ENCODE peak calls at places on chromosomes 4 and X, in seven cellular contexts. S, F, K, P, N, I and L are unnamed samples.

GRCh38 chr4:11232004-11232403 is 196.7 kb downstream of the HS3ST1 start:
- DNase-seq in N (no peak), K (no peak), P (no peak), F (no peak), I (peak), S (no peak), L (no peak)

GRCh38 chrX:22373094-22373493 is 100.4 kb downstream of the CBLL2 start:
- DNase-seq in P (no peak), F (no peak), K (no peak), N (no peak), I (no peak), S (no peak), L (no peak)

GRCh38 chr4:95155759-95156451 is 392.9 kb downstream of the UNC5C start:
- DNase-seq in P (no peak), F (no peak), I (peak), N (no peak), K (no peak), S (no peak), L (no peak)

GRCh38 chr4:73683033-73683432 is 57.3 kb upstream of the CXCL8 start:
- DNase-seq in F (no peak), I (peak), S (no peak), P (no peak), K (no peak), N (no peak), L (no peak)

GRCh38 chr4:156971623-156972369 is at the start of gene PDGFC:
- DNase-seq in N (no peak), S (peak), K (peak), P (peak), I (peak), F (peak), L (peak)

GRCh38 chr4:62912531-62912930 is 1496.7 kb downstream of the TECRL start:
- DNase-seq in S (no peak), I (peak), P (no peak), K (no peak), F (no peak), N (no peak), L (no peak)

GRCh38 chr4:51960486-51960885 is 59.7 kb downstream of the LRRC66 start:
- DNase-seq in F (no peak), K (no peak), N (no peak), S (no peak), P (no peak), I (no peak), L (no peak)

GRCh38 chrX:149570668-149571067 is 16.6 kb downstream of the MAGEA9B start:
- DNase-seq in F (no peak), N (no peak), I (no peak), K (no peak), P (no peak), S (no peak), L (no peak)

GRCh38 chr4:5460106-5460801 is 248.1 kb downstream of the EVC2 start:
- DNase-seq in F (peak), K (no peak), N (no peak), S (no peak), I (peak), P (peak), L (peak)

GRCh38 chrX:139905041-139905440 is 27.8 kb downstream of the ATP11C start:
- DNase-seq in K (no peak), F (no peak), P (no peak), I (no peak), N (no peak), S (no peak), L (no peak)

GRCh38 chrX:50111762-50112161 is 89.0 kb downstream of the AKAP4 start:
- DNase-seq in I (no peak), P (no peak), S (no peak), K (no peak), N (no peak), F (no peak), L (no peak)

GRCh38 chr4:75338352-75338880 is 175.8 kb downstream of the RCHY1 start:
- DNase-seq in K (no peak), F (no peak), I (no peak), S (no peak), P (no peak), N (no peak), L (no peak)

GRCh38 chrX:11952176-11952720 is 186.0 kb upstream of the FRMPD4 start:
- DNase-seq in S (no peak), N (no peak), P (peak), I (no peak), F (no peak), K (no peak), L (no peak)

GRCh38 chrX:150219374-150220185 is 143.5 kb upstream of the MAMLD1 start:
- DNase-seq in N (no peak), S (no peak), F (peak), I (no peak), P (peak), K (no peak), L (peak)

GRCh38 chr4:123406862-123407261 is 10.3 kb downstream of the SPRY1 start:
- DNase-seq in P (no peak), F (no peak), K (no peak), I (no peak), S (no peak), N (no peak), L (no peak)

GRCh38 chr4:3523146-3523627 is 9.0 kb downstream of the LRPAP1 start:
- DNase-seq in S (peak), P (no peak), K (no peak), N (no peak), I (no peak), F (no peak), L (no peak)

GRCh38 chr4:102684605-102685052 is 76.1 kb downstream of the MANBA start:
- DNase-seq in I (no peak), S (no peak), F (no peak), K (no peak), N (no peak), P (no peak), L (no peak)

GRCh38 chr4:73862357-73862756 is 6.8 kb upstream of the CXCL1 start:
- DNase-seq in P (no peak), F (no peak), N (no peak), K (no peak), S (no peak), I (no peak), L (no peak)

GRCh38 chr4:76801621-76802545 is 96.1 kb downstream of the SOWAHB start:
- DNase-seq in K (no peak), N (no peak), P (peak), F (no peak), S (no peak), I (no peak), L (no peak)

GRCh38 chrX:50827996-50828395 is 14.0 kb upstream of the SHROOM4 start:
- DNase-seq in F (no peak), N (no peak), K (no peak), P (no peak), I (peak), S (no peak), L (no peak)

GRCh38 chrX:15206306-15206705 is 63.6 kb downstream of the ASB9 start:
- DNase-seq in I (no peak), K (no peak), F (no peak), S (no peak), N (no peak), P (no peak), L (no peak)

GRCh38 chrX:24494544-24495113 is 29.5 kb downstream of the PDK3 start:
- DNase-seq in F (no peak), K (no peak), I (peak), N (no peak), S (no peak), P (no peak), L (no peak)

GRCh38 chrX:1093112-1093511 is 119.3 kb downstream of the CRLF2 start:
- DNase-seq in S (peak), P (no peak), K (no peak), N (no peak), F (no peak), I (no peak), L (no peak)

GRCh38 chrX:19627533-19627932 is 112.2 kb upstream of the MAP3K15 start:
- DNase-seq in N (no peak), F (no peak), P (no peak), S (no peak), I (peak), K (no peak), L (no peak)

GRCh38 chrX:19658030-19658429 is 142.7 kb upstream of the MAP3K15 start:
- DNase-seq in S (no peak), P (no peak), K (no peak), N (no peak), I (no peak), F (no peak), L (no peak)

GRCh38 chrX:101385795-101386541 is at the start of gene BTK:
- DNase-seq in K (no peak), F (no peak), P (no peak), I (no peak), N (no peak), S (no peak), L (no peak)